ENCODE peak calls at places on chromosome 9, in six cellular contexts. W is SW 1271, V is progenitor cell of endocrine pancreas, F is substantia nigra, K is Caco-2, E is mesenteric fat pad. J is an unnamed sample.

GRCh38 chr9:91143642-91144041 is 218.1 kb downstream of the AUH start:
- DNase-seq in W (no peak), V (no peak), F (no peak), K (no peak), E (no peak), J (no peak)

GRCh38 chr9:129885018-129885669 is 49.9 kb downstream of the USP20 start:
- DNase-seq in W (no peak), V (no peak), F (no peak), K (peak), E (no peak), J (peak)

GRCh38 chr9:85208666-85209065 is 533.1 kb downstream of the AGTPBP1 start:
- DNase-seq in W (no peak), V (no peak), F (no peak), K (no peak), E (no peak), J (no peak)

GRCh38 chr9:136093995-136094881 is 851 bp downstream of the NACC2 start:
- DNase-seq in W (peak), V (no peak), F (peak), K (peak), E (no peak), J (peak)

GRCh38 chr9:36191290-36191645 is 547 bp downstream of the CLTA start:
- DNase-seq in W (no peak), V (no peak), F (no peak), K (no peak), E (no peak), J (no peak)

GRCh38 chr9:22079873-22080341 is 70.8 kb upstream of the CDKN2B start:
- DNase-seq in W (no peak), V (no peak), F (no peak), K (no peak), E (no peak), J (peak)

GRCh38 chr9:114919611-114920010 is 10.8 kb downstream of the TNFSF8 start:
- DNase-seq in W (no peak), V (no peak), F (no peak), K (no peak), E (no peak), J (no peak)

GRCh38 chr9:33418090-33418489 is 15.7 kb upstream of the AQP7 start:
- DNase-seq in W (no peak), V (no peak), F (no peak), K (no peak), E (no peak), J (no peak)

GRCh38 chr9:37827483-37828165 is 27.0 kb downstream of the DCAF10 start:
- DNase-seq in W (no peak), V (no peak), F (no peak), K (no peak), E (no peak), J (no peak)

GRCh38 chr9:133855802-133856592 is 117.8 kb upstream of the SARDH start:
- DNase-seq in W (no peak), V (no peak), F (no peak), K (peak), E (no peak), J (peak)

GRCh38 chr9:26264709-26265601 is 586.7 kb upstream of the TUSC1 start:
- DNase-seq in W (no peak), V (no peak), F (no peak), K (no peak), E (no peak), J (no peak)

J was measured in HuH-7.5.